ENCODE peak calls at places on chromosome 21, in seven cellular contexts. K is kidney epithelial cell; X is astrocyte of the spinal cord; T is MM.1S; D is cardiac fibroblast; F is CD8-positive, alpha-beta T cell; U is brain microvascular endothelial cell. G is an unnamed sample.

GRCh38 chr21:36035381-36035791 is 24.9 kb downstream of the SETD4 start:
- DNase-seq in K (no peak), X (no peak), T (no peak), D (no peak), F (no peak), U (no peak), G (no peak)

GRCh38 chr21:37742532-37742931 is 173.7 kb downstream of the KCNJ6 start:
- DNase-seq in K (no peak), X (no peak), T (no peak), D (peak), F (no peak), U (peak), G (no peak)

GRCh38 chr21:45954921-45955320 is 26.6 kb upstream of the COL6A1 start:
- DNase-seq in K (no peak), X (no peak), T (no peak), D (no peak), F (no peak), U (no peak), G (no peak)

GRCh38 chr21:45248893-45249381 is 38.8 kb downstream of the POFUT2 start:
- DNase-seq in K (no peak), X (peak), T (no peak), D (peak), F (no peak), U (no peak), G (no peak)

GRCh38 chr21:45542667-45543370 is 579 bp upstream of the SLC19A1 start:
- DNase-seq in K (no peak), X (no peak), T (no peak), D (no peak), F (no peak), U (no peak), G (no peak)

GRCh38 chr21:39105341-39105765 is 77.9 kb downstream of the PSMG1 start:
- DNase-seq in K (no peak), X (no peak), T (no peak), D (no peak), F (no peak), U (no peak), G (no peak)

GRCh38 chr21:36207577-36208320 is 51.1 kb downstream of the DOP1B start:
- DNase-seq in K (no peak), X (peak), T (no peak), D (peak), F (no peak), U (peak), G (no peak)

GRCh38 chr21:26332873-26333272 is 162.3 kb upstream of the APP start:
- DNase-seq in K (no peak), X (no peak), T (no peak), D (no peak), F (no peak), U (no peak), G (no peak)

GRCh38 chr21:42862774-42863503 is 16.4 kb downstream of the WDR4 start:
- DNase-seq in K (no peak), X (no peak), T (no peak), D (no peak), F (no peak), U (no peak), G (no peak)
- TF ChIP-seq CTCF in K (no peak), X (no peak), T (peak), D (peak), F (no peak), U (peak), G (no peak)

GRCh38 chr21:28518620-28519019 is 474.1 kb downstream of the LTN1 start:
- DNase-seq in K (no peak), X (peak), T (no peak), D (peak), F (no peak), U (no peak), G (no peak)

GRCh38 chr21:28516996-28517592 is 475.6 kb downstream of the LTN1 start:
- DNase-seq in K (no peak), X (peak), T (peak), D (peak), F (peak), U (peak), G (peak)

GRCh38 chr21:28523367-28523766 is 469.3 kb downstream of the LTN1 start:
- DNase-seq in K (no peak), X (no peak), T (no peak), D (peak), F (no peak), U (no peak), G (no peak)

DNA sequence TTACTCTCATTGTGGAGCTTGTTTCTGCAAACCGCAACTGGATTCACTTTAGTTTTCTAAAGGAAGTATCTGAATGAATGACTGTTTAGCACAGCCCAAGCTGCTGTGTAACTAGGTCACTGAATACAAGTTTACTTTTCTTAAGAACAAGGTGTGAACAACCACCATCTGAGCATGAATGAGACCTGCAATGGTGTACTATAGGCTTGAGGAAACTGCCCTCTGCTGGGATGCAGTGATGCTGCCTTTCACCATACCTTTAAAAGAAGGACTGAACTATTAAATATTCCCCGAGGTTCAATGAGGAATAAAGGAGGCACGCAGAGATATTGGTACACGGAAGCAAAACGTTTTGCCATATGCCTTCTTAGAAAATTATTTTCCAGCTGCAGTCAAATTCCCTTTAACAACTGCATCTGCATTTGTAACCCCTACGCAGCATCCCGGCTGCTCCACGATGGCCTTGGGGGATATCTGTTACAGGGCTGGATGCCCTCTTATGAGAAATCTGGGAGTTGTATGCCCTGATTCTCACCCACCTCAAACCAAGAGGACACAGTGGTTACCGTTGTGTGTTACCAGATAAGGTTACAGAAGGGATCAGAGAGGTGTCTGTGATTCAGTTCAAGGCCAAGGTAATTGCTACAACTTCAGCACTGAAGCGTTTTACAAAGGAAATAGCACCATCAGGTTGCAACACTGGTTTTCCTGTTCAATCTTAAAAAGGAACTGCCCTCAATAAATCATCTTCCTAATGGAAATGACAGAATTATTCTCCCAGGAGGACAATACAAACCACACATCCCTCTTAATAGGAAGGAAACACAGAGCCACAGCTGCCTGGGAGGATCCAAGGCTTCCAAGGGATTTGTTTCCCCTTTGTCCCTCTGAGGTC is 470.5 kb downstream of the LTN1 start:
- DNase-seq in K (no peak), X (peak), T (peak), D (peak), F (no peak), U (peak), G (no peak)
- TF ChIP-seq CTCF in K (peak), X (peak), T (peak), D (peak), F (no peak), U (peak), G (no peak)

DNA sequence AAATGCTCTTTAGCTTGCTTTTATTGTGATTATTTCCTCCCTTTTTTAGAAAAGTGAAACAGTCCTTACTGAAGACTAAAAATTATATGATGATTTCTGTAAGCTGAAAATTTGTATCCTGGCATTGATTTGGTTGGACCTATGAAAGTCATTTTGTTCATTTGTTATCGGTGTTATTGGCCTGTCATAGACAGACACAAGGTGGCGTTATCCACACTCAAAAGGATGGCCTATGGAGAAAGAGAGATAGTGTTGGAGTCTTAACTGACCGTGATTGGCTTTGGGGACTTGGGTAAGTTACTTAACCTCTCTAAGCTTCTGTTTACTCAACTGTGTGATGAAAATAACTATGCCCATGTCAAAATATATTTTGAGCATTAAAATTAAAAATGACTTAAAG is 203.6 kb upstream of the CHODL start:
- DNase-seq in K (no peak), X (peak), T (peak), D (peak), F (no peak), U (no peak), G (no peak)
- TF ChIP-seq CTCF in K (peak), X (peak), T (peak), D (no peak), F (no peak), U (peak), G (no peak)

GRCh38 chr21:34340062-34340461 is 23.7 kb upstream of the KCNE2 start:
- DNase-seq in K (no peak), X (no peak), T (no peak), D (no peak), F (no peak), U (no peak), G (no peak)

GRCh38 chr21:34336245-34336644 is 27.6 kb upstream of the KCNE2 start:
- DNase-seq in K (no peak), X (no peak), T (no peak), D (peak), F (no peak), U (no peak), G (no peak)

GRCh38 chr21:34336756-34337391 is 26.9 kb upstream of the KCNE2 start:
- DNase-seq in K (no peak), X (peak), T (no peak), D (peak), F (no peak), U (peak), G (no peak)

GRCh38 chr21:34338226-34338625 is 25.6 kb upstream of the KCNE2 start:
- DNase-seq in K (no peak), X (no peak), T (no peak), D (no peak), F (no peak), U (no peak), G (no peak)

DNA sequence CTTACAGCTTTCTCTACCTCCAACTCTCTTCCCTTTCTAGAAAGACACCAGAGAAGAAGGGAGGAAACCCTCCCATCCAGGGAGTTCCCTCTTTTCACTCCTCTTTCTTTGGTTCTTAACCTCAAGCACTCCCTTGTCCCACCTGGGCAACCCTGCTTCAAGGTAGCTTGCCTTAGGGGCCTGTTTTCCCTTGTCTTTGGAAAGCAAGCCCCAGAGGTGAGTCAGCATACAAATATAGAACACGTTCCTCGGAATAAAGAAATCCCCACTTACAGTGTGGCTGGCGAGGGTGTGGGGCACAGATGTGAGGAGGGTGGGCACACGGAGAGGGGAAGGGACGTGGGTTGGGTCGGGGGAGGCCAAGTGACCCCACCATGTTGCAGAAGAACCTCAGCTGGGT is 26.1 kb upstream of the KCNE2 start:
- DNase-seq in K (no peak), X (no peak), T (no peak), D (no peak), F (no peak), U (no peak), G (no peak)
- TF ChIP-seq CTCF in K (no peak), X (no peak), T (no peak), D (no peak), F (no peak), U (no peak), G (no peak)

DNA sequence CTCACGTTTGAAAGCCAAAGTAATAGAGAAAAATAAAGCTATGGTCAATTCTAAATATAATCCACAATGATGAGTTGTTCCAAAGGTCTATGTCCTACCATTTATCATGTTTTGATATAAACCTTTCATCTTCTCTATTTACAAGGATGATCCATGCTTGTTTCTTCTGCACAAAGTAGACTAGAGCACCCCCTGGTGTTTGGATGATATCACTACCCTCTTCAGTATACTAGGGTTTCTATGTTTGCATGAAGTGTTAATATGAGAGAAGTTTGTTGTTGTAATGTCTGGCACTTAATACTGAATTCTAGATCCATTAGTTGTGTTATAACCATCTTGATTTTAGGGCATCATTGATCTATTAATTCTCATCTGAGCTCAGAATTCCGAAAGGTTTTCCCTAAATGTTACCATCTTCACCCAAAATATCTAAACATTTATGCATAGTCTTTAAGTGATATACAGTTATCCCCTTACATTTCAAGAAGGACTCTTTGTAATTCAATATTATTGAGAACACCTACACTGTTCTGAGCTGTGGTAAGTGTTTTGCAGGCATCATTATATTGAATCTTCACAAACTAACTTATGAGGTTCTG is 21.1 kb downstream of the CLDN8 start:
- DNase-seq in K (peak), X (peak), T (peak), D (peak), F (no peak), U (peak), G (no peak)
- TF ChIP-seq CTCF in K (peak), X (peak), T (peak), D (peak), F (no peak), U (peak), G (no peak)

G was measured in GM13976.